ENCODE peak calls at places on chromosome 14, in five cellular contexts. Y, G, L, Q and O are unnamed samples.

GRCh38 chr14:29851397-29851796 is 76.2 kb downstream of the PRKD1 start:
- DNase-seq in Y (no peak), G (no peak), L (peak), Q (no peak), O (peak)

GRCh38 chr14:73526036-73526984 is 10.6 kb upstream of the ACOT1 start:
- DNase-seq in Y (no peak), G (no peak), L (peak), Q (no peak), O (no peak)

GRCh38 chr14:104601786-104602185 is 2.8 kb downstream of the TMEM179 start:
- DNase-seq in Y (no peak), G (no peak), L (peak), Q (peak), O (no peak)

GRCh38 chr14:58665773-58666500 is 28.2 kb downstream of the DACT1 start:
- DNase-seq in Y (no peak), G (no peak), L (no peak), Q (no peak), O (no peak)

GRCh38 chr14:83041224-83041623 is 1507.6 kb upstream of the SEL1L start:
- DNase-seq in Y (no peak), G (no peak), L (no peak), Q (no peak), O (no peak)

GRCh38 chr14:31085027-31085426 is 58.8 kb upstream of the STRN3 start:
- DNase-seq in Y (no peak), G (no peak), L (no peak), Q (no peak), O (no peak)

GRCh38 chr14:100067971-100068959 is 3.0 kb downstream of the EVL start:
- DNase-seq in Y (peak), G (no peak), L (peak), Q (peak), O (peak)

GRCh38 chr14:67265131-67265530 is 23.9 kb downstream of the PALS1 start:
- DNase-seq in Y (no peak), G (no peak), L (peak), Q (no peak), O (peak)

GRCh38 chr14:97978336-97978735 is 1181.2 kb downstream of the VRK1 start:
- DNase-seq in Y (peak), G (peak), L (peak), Q (peak), O (peak)

GRCh38 chr14:95577875-95578274 is 43.0 kb downstream of the GLRX5 start:
- DNase-seq in Y (no peak), G (no peak), L (no peak), Q (no peak), O (no peak)

GRCh38 chr14:83255015-83255726 is 1721.5 kb upstream of the SEL1L start:
- DNase-seq in Y (no peak), G (no peak), L (peak), Q (no peak), O (peak)

GRCh38 chr14:37618498-37619041 is 23.1 kb downstream of the TTC6 start:
- DNase-seq in Y (no peak), G (no peak), L (no peak), Q (no peak), O (no peak)

GRCh38 chr14:54776361-54777001 is 126.1 kb downstream of the GCH1 start:
- DNase-seq in Y (peak), G (no peak), L (peak), Q (no peak), O (peak)

GRCh38 chr14:72962829-72963312 is 36.6 kb downstream of the DCAF4 start:
- DNase-seq in Y (no peak), G (no peak), L (peak), Q (no peak), O (peak)

GRCh38 chr14:60658909-60659585 is 9.8 kb upstream of the SIX1 start:
- DNase-seq in Y (no peak), G (no peak), L (peak), Q (no peak), O (peak)

GRCh38 chr14:55556929-55557623 is 22.9 kb upstream of the KTN1 start:
- DNase-seq in Y (peak), G (peak), L (peak), Q (peak), O (peak)

GRCh38 chr14:56855891-56856461 is 45.7 kb upstream of the OTX2 start:
- DNase-seq in Y (no peak), G (no peak), L (no peak), Q (no peak), O (no peak)

GRCh38 chr14:92144708-92145107 is 22.9 kb downstream of the CPSF2 start:
- DNase-seq in Y (no peak), G (no peak), L (no peak), Q (no peak), O (peak)

GRCh38 chr14:52333823-52334657 is 19.9 kb downstream of the PTGER2 start:
- DNase-seq in Y (no peak), G (no peak), L (peak), Q (no peak), O (peak)

GRCh38 chr14:29242755-29243340 is 476.3 kb downstream of the FOXG1 start:
- DNase-seq in Y (no peak), G (no peak), L (peak), Q (no peak), O (peak)

GRCh38 chr14:34098985-34099349 is 148.1 kb upstream of the EGLN3 start:
- DNase-seq in Y (no peak), G (no peak), L (no peak), Q (no peak), O (no peak)
- TF ChIP-seq CTCF in Y (no peak), G (no peak), L (no peak), Q (no peak), O (no peak)

GRCh38 chr14:24052656-24053547 is 1.1 kb downstream of the CARMIL3 start:
- DNase-seq in Y (no peak), G (no peak), L (peak), Q (peak), O (no peak)
- H3K4me3 ChIP-seq in Y (peak), G (peak), L (no peak), Q (peak), O (no peak)

GRCh38 chr14:75685910-75686309 is 24.9 kb downstream of the TTLL5 start:
- DNase-seq in Y (no peak), G (no peak), L (no peak), Q (no peak), O (no peak)

GRCh38 chr14:75689012-75689411 is 28.0 kb downstream of the TTLL5 start:
- DNase-seq in Y (peak), G (no peak), L (peak), Q (no peak), O (peak)

GRCh38 chr14:75690010-75690409 is 29.0 kb downstream of the TTLL5 start:
- DNase-seq in Y (no peak), G (no peak), L (no peak), Q (no peak), O (peak)
- TF ChIP-seq CTCF in Y (no peak), G (no peak), L (no peak), Q (no peak), O (no peak)

DNA sequence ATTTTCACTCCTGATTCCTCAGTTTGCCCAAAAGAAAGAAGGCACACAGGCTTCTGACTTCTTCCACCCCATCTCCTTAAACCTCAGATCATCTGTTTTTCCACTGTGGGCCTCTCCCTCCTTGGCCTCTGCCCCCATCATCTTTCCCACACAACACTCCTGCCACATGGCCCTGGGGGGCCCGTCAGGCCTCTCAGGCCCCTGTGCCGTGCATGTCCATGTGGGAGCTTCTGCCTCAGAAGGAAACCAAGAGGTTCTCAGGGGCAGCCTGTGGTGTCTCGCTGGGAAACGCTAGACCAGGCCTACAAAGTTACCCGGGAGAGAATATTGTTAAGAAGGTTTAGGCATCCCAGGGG is 8.0 kb downstream of the KLHL33 start:
- DNase-seq in Y (no peak), G (no peak), L (no peak), Q (no peak), O (no peak)
- H3K4me3 ChIP-seq in Y (no peak), G (no peak), L (no peak), Q (no peak), O (no peak)

DNA sequence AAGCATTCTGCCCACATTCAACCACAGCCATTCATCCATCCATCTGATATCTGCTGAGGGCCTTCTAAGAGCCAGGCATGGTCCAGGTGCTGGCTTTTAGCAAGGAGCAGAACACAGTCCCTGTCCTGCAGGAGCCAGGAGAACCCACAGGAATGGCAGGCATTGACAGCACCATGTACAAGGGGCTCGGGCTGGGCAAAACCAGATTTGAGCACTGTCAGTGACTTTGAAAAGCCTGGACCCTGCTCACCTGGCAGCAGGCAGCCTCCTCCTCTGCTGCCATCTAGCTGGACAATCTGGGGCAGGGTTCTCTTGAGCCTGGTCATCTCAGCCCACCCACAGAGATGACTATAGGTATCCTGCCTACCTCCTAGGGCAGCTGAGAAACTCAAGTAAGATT is 136.9 kb downstream of the ZFP36L1 start:
- DNase-seq in Y (no peak), G (no peak), L (no peak), Q (no peak), O (no peak)
- TF ChIP-seq CTCF in Y (no peak), G (no peak), L (no peak), Q (no peak), O (peak)